ENCODE peak calls at places on chromosomes 12 and 14, in seven cellular contexts. E is stomach; X is IMR-90; J is CD8-positive, alpha-beta memory T cell; F is astrocyte; Z is hepatocyte; I is adrenal gland. U is an unnamed sample. For H3K4me1 and H3K9me3, the result is how much of the 10 kb centered on the place peaks cover.

GRCh38 chr12:13798162-13798561 is 183.2 kb downstream of the GRIN2B start:
- DNase-seq in E (no peak), X (no peak), J (no peak), F (no peak), Z (no peak), I (no peak), U (no peak)

GRCh38 chr12:131129839-131130238 is 176.1 kb downstream of the ADGRD1 start:
- DNase-seq in E (no peak), X (no peak), J (no peak), F (no peak), Z (no peak), I (no peak), U (peak)

GRCh38 chr12:69524331-69524630 is 54.1 kb downstream of the FRS2 start:
- DNase-seq in E (no peak), X (no peak), J (no peak), F (no peak), Z (no peak), I (no peak), U (no peak)

GRCh38 chr12:73514672-73515071 is 1023.0 kb upstream of the ATXN7L3B start:
- DNase-seq in E (no peak), X (no peak), J (no peak), F (no peak), Z (no peak), I (no peak), U (peak)

GRCh38 chr14:106530423-106531107 is 1004.2 kb downstream of the TMEM121 start:
- DNase-seq in E (no peak), X (no peak), J (peak), F (no peak), Z (no peak), I (no peak), U (peak)

GRCh38 chr14:25150934-25151790 is 101.2 kb upstream of the STXBP6 start:
- DNase-seq in E (no peak), X (peak), J (peak), F (peak), Z (peak), I (no peak), U (peak)

GRCh38 chr12:105907982-105908381 is 230.8 kb downstream of the NUAK1 start:
- DNase-seq in E (no peak), X (no peak), J (no peak), F (peak), Z (no peak), I (no peak), U (no peak)

GRCh38 chr14:65281991-65282908 is 130.3 kb upstream of the FUT8 start:
- DNase-seq in E (no peak), X (peak), J (peak), F (peak), Z (no peak), I (no peak), U (no peak)

GRCh38 chr12:96313606-96314005 is 86.6 kb downstream of the CDK17 start:
- DNase-seq in E (no peak), X (no peak), J (no peak), F (no peak), Z (no peak), I (no peak), U (no peak)

GRCh38 chr12:65878540-65878939 is 54.3 kb downstream of the HMGA2 start:
- DNase-seq in E (no peak), X (no peak), J (no peak), F (peak), Z (peak), I (no peak), U (no peak)

GRCh38 chr14:97943619-97944018 is 1146.4 kb downstream of the VRK1 start:
- DNase-seq in E (no peak), X (no peak), J (no peak), F (no peak), Z (no peak), I (no peak), U (no peak)

GRCh38 chr14:53494587-53494986 is 341.5 kb upstream of the DDHD1 start:
- DNase-seq in E (no peak), X (no peak), J (no peak), F (no peak), Z (no peak), I (no peak), U (no peak)

DNA sequence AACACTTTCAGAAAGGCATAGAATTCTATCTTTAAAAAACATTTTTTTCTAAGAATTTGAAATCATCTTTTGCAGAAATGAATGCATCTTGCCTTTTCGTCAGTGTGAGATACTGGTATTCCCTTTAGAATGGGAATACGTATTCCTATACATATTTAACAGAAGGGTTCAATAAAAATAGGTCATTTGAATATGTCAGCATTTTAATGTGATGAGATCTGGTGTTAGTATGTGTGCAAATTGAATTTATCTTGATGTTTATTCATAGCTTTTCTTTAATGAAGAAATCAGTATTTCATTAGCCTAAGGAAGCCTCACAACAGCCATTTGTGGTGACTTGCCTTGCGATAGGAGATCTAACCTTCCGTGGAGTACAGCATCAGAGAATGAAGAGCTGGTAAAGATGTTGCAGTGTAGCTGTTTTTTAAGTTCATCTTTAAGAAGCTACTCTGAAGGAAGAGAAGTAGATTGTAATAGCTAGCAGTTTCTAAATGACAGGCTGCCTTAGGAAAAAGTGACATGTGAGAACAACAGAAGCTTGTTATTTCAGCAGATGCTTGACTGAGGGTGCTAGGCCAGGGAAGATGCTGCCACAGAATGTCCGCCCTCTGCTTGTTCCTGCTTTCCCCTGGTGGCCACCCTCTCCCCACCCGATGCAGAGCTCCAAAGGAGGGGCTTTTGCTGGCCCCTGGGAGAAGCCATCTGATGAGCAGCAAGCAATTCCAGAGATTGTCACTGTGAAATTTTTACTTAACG is 44.4 kb downstream of the WDR20 start:
- DNase-seq in E (no peak), X (no peak), J (no peak), F (no peak), Z (no peak), I (no peak), U (no peak)
- H3K27ac ChIP-seq in E (no peak), X (no peak), J (no peak), F (no peak), Z (no peak), I (no peak), U (no peak)

DNA sequence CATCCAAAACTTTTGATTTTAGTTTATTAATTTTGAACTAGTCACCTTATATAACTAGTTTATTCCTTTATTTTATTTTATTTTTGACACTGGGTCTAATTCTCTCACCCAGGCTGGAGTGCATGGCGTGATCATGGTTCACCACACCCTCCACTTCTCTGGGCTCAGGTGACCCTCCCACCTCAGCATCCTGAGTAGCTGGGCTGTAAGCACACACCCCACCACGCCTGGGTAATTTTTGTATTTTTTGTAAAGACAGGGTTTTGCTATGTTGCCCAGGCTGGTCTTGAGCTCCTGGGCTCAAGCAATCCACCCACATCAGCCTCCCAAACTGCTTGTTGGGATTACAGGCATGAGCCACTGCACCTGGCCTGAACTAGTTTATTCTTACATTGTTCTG is 17.3 kb downstream of the PCNX1 start:
- DNase-seq in E (no peak), X (no peak), J (no peak), F (no peak), Z (no peak), I (no peak), U (no peak)
- H3K4me1 ChIP-seq in E (half or more), X (under half), J (half or more), F (under half), Z (under half), I (under half), U (under half)

DNA sequence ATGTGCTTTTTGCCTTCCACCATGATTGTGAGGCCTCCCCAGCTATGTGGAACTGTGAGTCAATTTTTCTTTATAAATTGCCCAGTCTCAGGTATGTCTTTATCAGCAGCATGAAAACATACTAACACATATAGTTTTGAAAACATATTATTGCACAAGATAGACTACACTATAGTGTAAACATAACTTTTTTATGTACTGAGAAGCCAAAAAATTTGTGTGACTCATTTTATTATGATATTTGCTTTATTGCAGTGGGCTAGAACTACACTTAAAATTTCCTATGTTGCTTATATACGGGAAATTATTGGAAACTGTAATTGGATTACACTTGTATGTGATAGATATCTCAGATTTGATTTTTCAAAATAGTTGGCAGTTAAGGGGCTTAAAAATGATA is 885.5 kb upstream of the FBXO33 start:
- DNase-seq in E (no peak), X (no peak), J (no peak), F (no peak), Z (no peak), I (no peak), U (no peak)
- H3K9me3 ChIP-seq in E (under half), X (under half), J (under half), F (under half), Z (under half), I (under half), U (under half)

DNA sequence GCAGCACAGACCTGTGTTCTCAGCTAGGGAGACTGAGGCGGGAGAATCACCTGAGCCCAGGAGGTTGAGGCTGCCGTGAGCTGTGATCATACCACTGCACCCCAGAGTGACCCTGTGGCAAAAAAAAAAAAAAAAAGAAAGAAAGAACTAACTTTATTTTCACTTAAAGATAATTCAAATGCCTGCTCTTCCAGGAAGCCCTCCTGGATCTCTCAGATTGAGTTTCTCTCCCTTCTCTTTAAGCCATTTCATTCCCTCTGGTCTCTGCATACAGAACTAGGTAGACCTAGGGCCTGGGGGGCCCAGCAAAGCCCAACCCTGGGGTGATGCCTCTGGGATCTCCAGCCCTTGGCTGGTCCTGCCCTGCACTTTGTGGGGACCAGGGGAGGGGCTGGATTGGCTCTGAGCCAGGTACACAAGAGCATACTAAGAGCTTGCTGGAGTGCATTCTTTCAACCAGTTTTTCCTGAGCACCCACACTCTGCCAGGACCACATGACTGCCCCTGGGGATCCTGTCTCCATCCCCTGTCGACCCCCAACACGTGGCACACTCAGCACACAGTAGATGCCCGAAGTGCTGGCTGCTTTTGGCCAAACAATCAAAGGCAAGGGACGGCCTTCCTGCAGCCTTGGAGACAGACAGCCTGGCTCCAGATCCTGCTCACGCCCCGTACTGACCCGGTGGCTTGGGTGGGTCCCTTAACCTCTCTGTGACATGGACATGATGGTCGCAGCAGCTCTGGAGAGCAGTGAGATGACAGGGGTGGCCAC is 52.7 kb downstream of the CYP46A1 start:
- DNase-seq in E (no peak), X (no peak), J (no peak), F (no peak), Z (peak), I (peak), U (no peak)
- H3K27ac ChIP-seq in E (peak), X (no peak), J (no peak), F (no peak), Z (no peak), I (no peak), U (no peak)